ENCODE peak calls at places on chromosomes 11 and 22, in four cellular contexts. One of them, this sample, is unnamed.

GRCh38 chr22:35746946-35747703 is 29.5 kb downstream of the APOL5 start:
- DNase-seq in HepG2: no peak
- DNase-seq in K562: no peak
- DNase-seq in GM12878: no peak
- DNase-seq in this sample: no peak

GRCh38 chr11:103927535-103927934 is 108.9 kb upstream of the DDI1 start:
- DNase-seq in HepG2: no peak
- DNase-seq in K562: no peak
- DNase-seq in GM12878: no peak
- DNase-seq in this sample: no peak

GRCh38 chr11:688681-689080 is 6.3 kb downstream of the DEAF1 start:
- DNase-seq in HepG2: no peak
- DNase-seq in K562: no peak
- DNase-seq in GM12878: no peak
- DNase-seq in this sample: no peak

GRCh38 chr11:36391062-36391461 is 95.0 kb downstream of the PRR5L start:
- DNase-seq in HepG2: no peak
- DNase-seq in K562: no peak
- DNase-seq in GM12878: no peak
- DNase-seq in this sample: no peak

GRCh38 chr11:11717064-11717725 is 95.4 kb upstream of the GALNT18 start:
- DNase-seq in HepG2: no peak
- DNase-seq in K562: no peak
- DNase-seq in GM12878: no peak
- DNase-seq in this sample: no peak

GRCh38 chr11:498297-499181 is 8.5 kb downstream of the RNH1 start:
- DNase-seq in HepG2: no peak
- DNase-seq in K562: no peak
- DNase-seq in GM12878: no peak
- DNase-seq in this sample: no peak

GRCh38 chr22:29635734-29636357 is 32.4 kb downstream of the NF2 start:
- DNase-seq in HepG2: peak
- DNase-seq in K562: peak
- DNase-seq in GM12878: peak
- DNase-seq in this sample: peak

GRCh38 chr22:17501679-17502285 is 61.5 kb upstream of the SLC25A18 start:
- DNase-seq in HepG2: peak
- DNase-seq in K562: peak
- DNase-seq in GM12878: peak
- DNase-seq in this sample: peak

GRCh38 chr11:126231725-126232459 is 20.3 kb downstream of the FAM118B start:
- DNase-seq in HepG2: no peak
- DNase-seq in K562: no peak
- DNase-seq in GM12878: no peak
- DNase-seq in this sample: no peak

GRCh38 chr22:39995346-39996252 is 845 bp downstream of the FAM83F start:
- DNase-seq in HepG2: no peak
- DNase-seq in K562: no peak
- DNase-seq in GM12878: no peak
- DNase-seq in this sample: no peak

GRCh38 chr11:72831521-72832300 is 17.5 kb downstream of the ATG16L2 start:
- DNase-seq in HepG2: peak
- DNase-seq in K562: peak
- DNase-seq in GM12878: no peak
- DNase-seq in this sample: peak

GRCh38 chr11:5151713-5152153 is 2.8 kb downstream of the OR52A1 start:
- DNase-seq in HepG2: no peak
- DNase-seq in K562: peak
- DNase-seq in GM12878: no peak
- DNase-seq in this sample: no peak

GRCh38 chr11:5037926-5038325 is 8.4 kb upstream of the OR52J3 start:
- DNase-seq in HepG2: no peak
- DNase-seq in K562: no peak
- DNase-seq in GM12878: no peak
- DNase-seq in this sample: no peak

GRCh38 chr11:10770626-10771254 is 19.7 kb downstream of the CTR9 start:
- DNase-seq in HepG2: peak
- DNase-seq in K562: peak
- DNase-seq in GM12878: no peak
- DNase-seq in this sample: peak

DNA sequence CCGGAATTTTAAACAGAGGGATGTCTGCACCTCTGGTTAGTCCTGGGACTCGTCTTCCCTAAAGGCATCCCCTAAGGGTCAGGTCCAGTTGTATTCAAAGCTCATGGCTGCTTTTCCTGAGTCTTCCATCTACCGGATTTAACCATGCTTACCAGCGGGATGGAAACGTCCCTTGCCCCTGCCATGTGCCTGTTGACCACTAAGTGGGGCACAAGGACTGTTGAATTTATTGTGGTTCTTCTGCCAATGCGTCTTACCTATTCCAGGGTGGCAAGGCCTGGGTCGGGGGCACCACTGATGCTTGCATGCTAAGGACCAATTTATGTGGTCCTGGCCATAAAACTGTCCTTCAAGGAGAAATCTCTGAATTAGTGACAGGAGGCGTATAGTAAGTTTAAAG is 25.6 kb downstream of the ANKRD42 start:
- DNase-seq in HepG2: peak
- DNase-seq in K562: peak
- DNase-seq in GM12878: no peak
- DNase-seq in this sample: peak
- TF ChIP-seq SP1 in HepG2: no peak
- TF ChIP-seq SP1 in K562: no peak
- TF ChIP-seq SP1 in GM12878: no peak
- TF ChIP-seq SP1 in this sample: no peak

DNA sequence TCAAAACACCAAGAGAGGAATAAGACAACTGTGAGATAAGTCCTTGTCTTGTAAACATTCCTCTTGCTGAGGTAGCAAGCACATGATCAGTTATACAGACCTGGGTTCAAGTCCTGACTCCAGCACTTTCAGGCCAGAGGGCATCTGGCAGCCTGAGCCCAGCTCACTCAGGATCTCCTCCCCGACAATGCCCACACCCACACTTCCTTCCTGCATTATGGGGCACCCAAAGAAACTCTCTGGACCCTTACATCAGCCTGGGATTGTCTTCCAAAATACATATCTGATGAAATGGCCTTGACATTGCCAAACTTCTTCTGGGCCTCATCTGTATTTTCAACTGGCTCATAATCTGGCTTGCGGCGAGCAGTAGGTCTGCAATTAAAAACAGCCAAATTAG is 48.6 kb downstream of the ARFGAP3 start:
- DNase-seq in HepG2: no peak
- DNase-seq in K562: no peak
- DNase-seq in GM12878: no peak
- DNase-seq in this sample: no peak
- TF ChIP-seq TARDBP in HepG2: no peak
- TF ChIP-seq TARDBP in K562: no peak
- TF ChIP-seq TARDBP in GM12878: no peak
- TF ChIP-seq TARDBP in this sample: no peak

DNA sequence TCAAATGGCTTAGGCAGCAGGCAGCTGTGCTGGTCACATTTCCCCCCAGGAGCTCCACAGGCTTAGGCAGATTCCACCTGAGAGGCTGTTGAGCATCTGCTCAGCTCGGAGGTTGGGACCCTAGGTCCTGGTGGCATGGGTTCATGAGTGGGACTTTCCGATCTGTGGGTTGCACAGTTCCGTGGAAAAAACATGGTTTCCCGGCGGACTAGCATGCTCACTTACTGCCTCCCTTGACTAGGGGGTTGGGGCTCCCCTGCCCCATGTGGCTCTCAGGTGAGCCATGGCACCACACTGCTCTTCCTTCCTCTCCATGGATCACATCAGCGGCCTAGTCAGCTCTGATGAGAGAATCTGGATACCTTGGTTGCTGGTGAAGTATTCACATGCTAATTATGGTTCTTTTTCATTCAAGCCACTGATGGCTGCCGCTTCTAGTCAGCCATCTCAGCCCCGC is 685.1 kb downstream of the METTL15 start:
- DNase-seq in HepG2: no peak
- DNase-seq in K562: no peak
- DNase-seq in GM12878: no peak
- DNase-seq in this sample: no peak
- TF ChIP-seq FOXM1 in HepG2: no peak
- TF ChIP-seq FOXM1 in K562: no peak
- TF ChIP-seq FOXM1 in GM12878: no peak
- TF ChIP-seq FOXM1 in this sample: no peak

GRCh38 chr11:119907934-119908760 is 179.1 kb upstream of the NECTIN1 start:
- DNase-seq in HepG2: no peak
- DNase-seq in K562: no peak
- DNase-seq in GM12878: no peak
- DNase-seq in this sample: no peak
- TF ChIP-seq SP1 in HepG2: no peak
- TF ChIP-seq SP1 in K562: no peak
- TF ChIP-seq SP1 in GM12878: no peak
- TF ChIP-seq SP1 in this sample: no peak

DNA sequence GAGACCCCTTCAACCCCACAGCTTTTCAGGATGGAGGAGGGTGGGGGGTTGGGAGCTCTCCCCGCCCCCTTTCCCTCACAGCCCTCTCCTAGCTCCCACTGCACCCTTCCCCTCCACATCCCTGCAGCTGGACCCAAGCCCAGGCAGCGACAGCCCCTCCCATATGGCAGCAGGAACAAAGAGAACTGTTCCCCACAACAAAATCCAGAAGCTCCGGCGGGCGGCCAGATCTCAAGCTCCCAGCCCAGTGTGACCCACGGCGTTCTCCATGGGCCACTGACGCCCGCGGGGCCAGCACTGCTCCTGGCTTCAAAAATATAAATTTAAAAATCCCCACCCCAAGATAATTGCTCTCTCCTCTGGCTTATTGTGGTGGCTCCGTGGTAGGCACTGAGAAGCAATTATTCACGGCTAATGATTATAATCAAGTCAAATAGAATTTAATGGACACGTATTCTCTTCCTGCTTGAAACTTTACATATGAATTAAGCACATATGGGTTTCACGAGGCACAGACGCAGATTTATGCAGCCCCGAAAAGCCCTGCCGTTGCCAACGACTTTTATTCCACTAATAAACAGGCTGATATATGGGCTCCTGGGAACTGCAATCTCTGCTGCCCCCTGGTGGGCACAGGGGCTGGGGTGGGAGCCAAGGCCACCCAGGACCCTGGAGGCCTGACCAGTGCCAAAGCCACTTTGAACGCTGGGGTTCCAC is 17.6 kb downstream of the MACROD1 start:
- DNase-seq in HepG2: peak
- DNase-seq in K562: peak
- DNase-seq in GM12878: no peak
- DNase-seq in this sample: peak
- TF ChIP-seq TARDBP in HepG2: no peak
- TF ChIP-seq TARDBP in K562: no peak
- TF ChIP-seq TARDBP in GM12878: no peak
- TF ChIP-seq TARDBP in this sample: no peak